ENCODE peak calls at places on chromosomes 5 and 9, in four cellular contexts. G is SJSA1, Z is cardiac fibroblast, P is mesendoderm. U is an unnamed sample.

GRCh38 chr5:14590949-14591348 is 9.4 kb downstream of the OTULINL start:
- DNase-seq in G (no peak), Z (no peak), P (no peak), U (no peak)

GRCh38 chr5:176866913-176867312 is 32.2 kb downstream of the HK3 start:
- DNase-seq in G (no peak), Z (no peak), P (peak; percentile 68), U (no peak)

GRCh38 chr9:75803130-75803529 is 87.3 kb upstream of the PCSK5 start:
- DNase-seq in G (peak; percentile 55), Z (peak; percentile 87), P (peak; percentile 74), U (peak; percentile 3)

GRCh38 chr5:76125888-76126287 is 42.7 kb downstream of the SV2C start:
- DNase-seq in G (no peak), Z (no peak), P (no peak), U (no peak)

GRCh38 chr9:99181621-99182020 is 40.1 kb downstream of the ALG2 start:
- DNase-seq in G (peak; percentile 65), Z (peak; percentile 57), P (no peak), U (no peak)

GRCh38 chr9:33932078-33932807 is 115.3 kb downstream of the UBE2R2 start:
- DNase-seq in G (no peak), Z (no peak), P (no peak), U (no peak)

GRCh38 chr9:132042324-132042723 is 37.3 kb downstream of the MED27 start:
- DNase-seq in G (peak; percentile 80), Z (peak; percentile 97), P (peak; percentile 19), U (peak; percentile 92)

GRCh38 chr5:11251242-11251641 is 490.2 kb upstream of the DAP start:
- DNase-seq in G (no peak), Z (peak; percentile 5), P (peak; percentile 80), U (no peak)

GRCh38 chr9:27865031-27865438 is 291.8 kb upstream of the C9orf72 start:
- DNase-seq in G (no peak), Z (peak; percentile 25), P (no peak), U (no peak)

GRCh38 chr9:116152390-116152789 is 1.2 kb upstream of the PAPPA start:
- DNase-seq in G (peak; percentile 78), Z (no peak), P (no peak), U (no peak)

GRCh38 chr5:87909382-87909781 is 359.3 kb downstream of the TMEM161B start:
- DNase-seq in G (peak; percentile 6), Z (no peak), P (peak; percentile 9), U (no peak)

GRCh38 chr9:557601-558201 is 283.8 kb upstream of the DMRT1 start:
- DNase-seq in G (peak; percentile 85), Z (peak; percentile 11), P (peak; percentile 96), U (no peak)

GRCh38 chr9:34158362-34158869 is 20.4 kb upstream of the UBAP1 start:
- DNase-seq in G (peak; percentile 84), Z (peak; percentile 91), P (peak; percentile 43), U (no peak)

GRCh38 chr5:77743181-77743580 is 33.0 kb downstream of the TBCA start:
- DNase-seq in G (no peak), Z (peak; percentile 61), P (no peak), U (no peak)

GRCh38 chr9:89655047-89655989 is 50.5 kb downstream of the GADD45G start:
- DNase-seq in G (no peak), Z (no peak), P (no peak), U (no peak)

GRCh38 chr5:150656191-150657132 is 4.6 kb upstream of the MYOZ3 start:
- DNase-seq in G (peak; percentile 71), Z (peak; percentile 53), P (peak; percentile 77), U (no peak)

GRCh38 chr5:172114875-172115422 is 73.1 kb downstream of the STK10 start:
- DNase-seq in G (no peak), Z (no peak), P (no peak), U (no peak)

GRCh38 chr5:56126487-56127179 is 106.5 kb downstream of the ANKRD55 start:
- DNase-seq in G (no peak), Z (peak; percentile 60), P (no peak), U (no peak)

GRCh38 chr5:40483316-40483715 is 196.4 kb upstream of the PTGER4 start:
- DNase-seq in G (no peak), Z (peak; percentile 38), P (no peak), U (no peak)

GRCh38 chr9:16290169-16290568 is 580.3 kb downstream of the BNC2 start:
- DNase-seq in G (no peak), Z (no peak), P (no peak), U (no peak)

GRCh38 chr9:98926016-98926415 is 17.7 kb upstream of the COL15A1 start:
- DNase-seq in G (no peak), Z (no peak), P (no peak), U (no peak)

GRCh38 chr9:15513335-15513734 is 2.6 kb upstream of the PSIP1 start:
- DNase-seq in G (no peak), Z (peak; percentile 27), P (peak; percentile 87), U (no peak)

GRCh38 chr9:113933671-113934070 is 57.6 kb downstream of the ZNF618 start:
- DNase-seq in G (no peak), Z (no peak), P (no peak), U (no peak)

DNA sequence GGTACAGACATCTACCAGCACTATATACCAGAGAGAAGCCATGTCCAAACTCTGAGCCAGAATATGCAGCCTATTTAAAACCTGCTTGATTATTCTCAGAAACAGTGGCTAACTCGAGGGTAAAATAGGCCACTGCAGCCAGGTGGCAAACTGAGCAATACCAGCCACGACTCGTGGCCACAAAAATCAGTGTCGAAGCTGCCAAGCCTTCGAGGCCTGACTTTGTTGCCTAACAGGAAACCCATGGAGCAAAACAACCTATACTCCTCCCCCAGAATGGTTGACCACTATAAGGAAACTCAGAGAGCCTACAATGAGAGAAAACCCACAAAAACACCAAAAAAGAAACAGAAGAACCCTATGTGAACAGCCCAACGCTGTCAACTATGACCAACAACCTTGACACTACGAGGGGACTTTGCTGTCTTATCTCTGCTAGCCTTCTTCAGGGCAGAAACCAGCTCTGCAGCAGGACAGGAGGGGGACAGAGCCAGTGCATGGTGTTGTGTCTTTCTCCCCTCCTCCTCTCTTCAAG is 133.8 kb downstream of the TMEM174 start:
- DNase-seq in G (no peak), Z (no peak), P (no peak), U (no peak)
- H3K4me3 ChIP-seq in G (no peak overlapping the region), Z (no peak overlapping the region), P (no peak overlapping the region), U (no peak overlapping the region)

DNA sequence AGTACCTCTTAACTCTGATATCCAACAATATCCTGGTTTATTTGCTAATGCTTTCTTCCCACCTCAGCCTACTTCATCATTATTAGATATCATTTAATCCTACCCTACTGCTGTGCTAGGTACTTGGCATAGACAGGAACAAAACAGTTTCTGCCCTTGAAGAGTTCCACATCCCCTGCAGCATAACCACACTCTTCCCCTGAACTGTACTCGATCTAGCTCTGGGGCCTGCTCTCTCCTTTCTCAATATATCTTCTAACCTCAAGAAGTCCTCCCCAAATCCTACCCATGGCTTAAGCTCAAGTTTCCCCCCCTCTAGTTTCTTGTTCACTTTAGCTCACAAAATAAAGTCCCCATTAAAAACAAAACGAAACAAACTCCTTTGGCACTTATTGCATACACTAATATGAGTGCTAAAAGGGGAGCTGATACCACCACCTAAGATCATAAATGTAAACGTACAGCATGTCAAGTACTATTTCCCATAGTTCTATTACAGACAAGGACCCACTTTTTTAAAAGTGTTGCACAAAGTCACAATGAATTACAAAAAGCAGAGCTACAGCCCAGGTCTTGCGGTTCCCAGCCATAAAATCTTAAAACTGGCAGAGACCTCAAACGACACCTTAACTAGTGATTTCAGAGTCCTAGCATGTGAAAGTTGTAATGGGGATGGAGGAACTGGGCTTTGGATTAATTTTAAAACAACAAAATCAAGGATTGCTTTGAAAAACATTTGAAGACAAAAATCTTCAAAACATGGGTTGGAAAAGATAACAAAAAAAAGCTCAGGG is 80.7 kb downstream of the PTPDC1 start:
- DNase-seq in G (no peak), Z (no peak), P (no peak), U (no peak)
- H3K4me3 ChIP-seq in G (no peak overlapping the region), Z (no peak overlapping the region), P (no peak overlapping the region), U (no peak overlapping the region)

DNA sequence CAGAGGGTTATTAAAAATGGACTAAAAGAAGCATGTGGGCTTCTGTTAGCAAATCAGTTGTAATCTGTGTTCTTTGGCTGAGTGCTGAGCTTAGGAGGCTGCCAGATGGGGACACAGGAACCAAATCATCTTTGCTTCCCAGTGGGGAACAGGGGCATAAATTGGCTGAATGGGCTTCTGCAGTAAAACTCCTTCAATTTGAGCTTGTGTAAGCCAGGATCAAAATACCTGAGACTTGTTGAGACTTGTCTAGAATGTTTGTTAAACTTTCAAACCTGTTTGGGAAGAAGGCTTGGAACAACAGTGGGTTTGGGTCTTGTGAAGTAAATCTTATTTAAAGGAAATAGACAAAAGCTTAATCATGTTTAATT is 32.2 kb upstream of the TNFAIP8 start:
- DNase-seq in G (no peak), Z (peak; percentile 57), P (peak; percentile 49), U (no peak)
- H3K4me3 ChIP-seq in G (no peak overlapping the region), Z (no peak overlapping the region), P (no peak overlapping the region), U (no peak overlapping the region)

DNA sequence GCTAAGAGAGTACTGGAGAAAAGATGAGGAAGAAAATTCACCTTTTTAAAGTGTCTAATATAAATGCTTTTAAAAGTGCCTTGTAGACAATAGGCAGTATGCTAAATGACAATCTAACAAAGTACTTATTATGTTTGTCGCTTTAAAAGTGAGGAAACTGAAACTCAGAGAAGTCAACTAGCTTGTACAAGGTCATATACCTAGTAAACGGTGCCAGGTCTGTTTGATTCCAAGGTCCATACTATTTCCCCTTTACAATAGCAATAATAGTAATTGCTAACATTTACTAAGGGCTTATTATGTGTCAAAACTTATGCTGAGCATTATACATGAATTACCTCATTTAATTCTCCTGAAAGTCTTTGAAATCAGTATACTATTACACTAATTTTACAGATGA is 328.6 kb upstream of the SLC24A2 start:
- DNase-seq in G (no peak), Z (no peak), P (no peak), U (no peak)
- H3K4me3 ChIP-seq in G (no peak overlapping the region), Z (no peak overlapping the region), P (no peak overlapping the region), U (no peak overlapping the region)

GRCh38 chr5:166979576-166979975 is 1311.9 kb upstream of the WWC1 start:
- DNase-seq in G (no peak), Z (no peak), P (peak; percentile 7), U (no peak)
- H3K4me3 ChIP-seq in G (peak overlapping the region; percentile 22), Z (peak overlapping the region; percentile 42), P (peak overlapping the region; percentile 36), U (no peak overlapping the region)

GRCh38 chr9:131010482-131011273 is 1.7 kb downstream of the LAMC3 start:
- DNase-seq in G (no peak), Z (no peak), P (no peak), U (no peak)
- H3K4me3 ChIP-seq in G (no peak overlapping the region), Z (no peak overlapping the region), P (no peak overlapping the region), U (peak overlapping the region; percentile 53)

GRCh38 chr5:95835682-95836405 is 13.3 kb upstream of the GLRX start:
- DNase-seq in G (no peak), Z (peak; percentile 32), P (no peak), U (no peak)
- H3K4me3 ChIP-seq in G (no peak overlapping the region), Z (no peak overlapping the region), P (no peak overlapping the region), U (no peak overlapping the region)

DNA sequence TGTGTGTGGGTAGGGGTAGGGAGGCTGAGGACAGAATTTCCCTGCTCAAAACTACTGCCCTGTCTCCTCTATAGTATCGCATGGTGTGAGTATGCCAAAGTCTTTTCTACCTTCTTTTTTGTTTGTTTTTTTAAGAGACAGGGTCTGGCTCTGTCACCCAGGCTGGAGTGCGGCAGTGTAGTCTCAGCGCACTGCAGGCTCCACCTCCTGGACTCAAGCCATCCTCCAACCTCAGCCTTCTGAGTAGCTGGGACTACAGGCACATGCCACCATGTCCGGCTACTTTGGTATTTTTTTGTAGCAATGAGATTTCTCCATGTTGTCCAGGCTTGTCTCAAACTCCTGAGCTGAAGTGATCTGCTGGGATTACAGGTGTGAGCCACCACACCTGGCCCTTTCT is 2.5 kb downstream of the SRP19 start:
- DNase-seq in G (no peak), Z (peak; percentile 40), P (no peak), U (no peak)
- H3K4me3 ChIP-seq in G (no peak overlapping the region), Z (no peak overlapping the region), P (no peak overlapping the region), U (peak overlapping the region; percentile 95)

GRCh38 chr5:179467441-179467840 is 82.9 kb upstream of the RUFY1 start:
- DNase-seq in G (no peak), Z (no peak), P (no peak), U (no peak)
- H3K4me3 ChIP-seq in G (no peak overlapping the region), Z (no peak overlapping the region), P (no peak overlapping the region), U (no peak overlapping the region)